ENCODE peak calls at places on chromosomes 2 and 18, in five cellular contexts. W is colonic mucosa, X is upper lobe of right lung, Q is breast epithelium, G is HCT116. M is an unnamed sample.

GRCh38 chr2:205556841-205557539 is 125.3 kb upstream of the NRP2 start:
- DNase-seq in W (no peak), X (no peak), Q (no peak), G (no peak), M (no peak)

GRCh38 chr2:8414946-8415869 is 266.6 kb upstream of the ID2 start:
- DNase-seq in W (no peak), X (no peak), Q (no peak), G (no peak), M (no peak)

GRCh38 chr2:212595036-212595654 is 56.5 kb upstream of the ERBB4 start:
- DNase-seq in W (no peak), X (no peak), Q (no peak), G (peak; percentile 32), M (no peak)

GRCh38 chr2:17592731-17593409 is 52.4 kb downstream of the VSNL1 start:
- DNase-seq in W (no peak), X (no peak), Q (no peak), G (no peak), M (no peak)

GRCh38 chr2:95346738-95347671 is 49.9 kb downstream of the KCNIP3 start:
- DNase-seq in W (peak; percentile 18), X (peak; percentile 66), Q (peak; percentile 52), G (no peak), M (no peak)

GRCh38 chr2:57908736-57909161 is 137.9 kb upstream of the VRK2 start:
- DNase-seq in W (no peak), X (no peak), Q (no peak), G (no peak), M (no peak)

GRCh38 chr2:21326152-21326551 is 202.4 kb downstream of the TDRD15 start:
- DNase-seq in W (no peak), X (no peak), Q (no peak), G (no peak), M (no peak)

GRCh38 chr2:10048501-10049171 is 5.3 kb downstream of the KLF11 start:
- DNase-seq in W (peak; percentile 31), X (no peak), Q (no peak), G (peak; percentile 10), M (no peak)

GRCh38 chr2:164771897-164772296 is 69.7 kb downstream of the COBLL1 start:
- DNase-seq in W (no peak), X (no peak), Q (no peak), G (no peak), M (no peak)

GRCh38 chr2:158045362-158045761 is 56.3 kb upstream of the UPP2 start:
- DNase-seq in W (peak; percentile 41), X (no peak), Q (no peak), G (peak; percentile 15), M (no peak)

GRCh38 chr2:100235098-100235497 is 87.2 kb downstream of the LONRF2 start:
- DNase-seq in W (no peak), X (no peak), Q (no peak), G (no peak), M (peak; percentile 14)

GRCh38 chr18:43830905-43831304 is 553.6 kb upstream of the SYT4 start:
- DNase-seq in W (no peak), X (no peak), Q (no peak), G (no peak), M (no peak)

GRCh38 chr2:72144746-72145657 is 2.7 kb downstream of the CYP26B1 start:
- DNase-seq in W (peak; percentile 65), X (peak; percentile 71), Q (peak; percentile 54), G (peak; percentile 58), M (peak; percentile 10)

GRCh38 chr18:76982038-76982437 is 150.5 kb downstream of the MBP start:
- DNase-seq in W (peak; percentile 46), X (no peak), Q (no peak), G (no peak), M (no peak)

GRCh38 chr2:47043891-47044239 is 111.2 kb downstream of the STPG4 start:
- DNase-seq in W (no peak), X (no peak), Q (no peak), G (no peak), M (no peak)

GRCh38 chr2:190947139-190947538 is 66.5 kb downstream of the GLS start:
- DNase-seq in W (no peak), X (no peak), Q (no peak), G (no peak), M (no peak)

GRCh38 chr2:216339456-216340279 is 32.6 kb downstream of the MARCHF4 start:
- DNase-seq in W (peak; percentile 21), X (no peak), Q (no peak), G (no peak), M (no peak)

GRCh38 chr2:183868707-183869106 is 729.6 kb upstream of the ZNF804A start:
- DNase-seq in W (no peak), X (no peak), Q (no peak), G (no peak), M (no peak)

GRCh38 chr2:181891966-181892794 is 650 bp downstream of the ITPRID2 start:
- DNase-seq in W (peak; percentile 70), X (peak; percentile 92), Q (peak; percentile 66), G (peak; percentile 69), M (peak; percentile 31)

GRCh38 chr2:193267496-193268002 is 1072.8 kb upstream of the TMEFF2 start:
- DNase-seq in W (no peak), X (no peak), Q (no peak), G (no peak), M (no peak)

GRCh38 chr18:65721634-65722033 is 29.2 kb upstream of the CDH7 start:
- DNase-seq in W (no peak), X (no peak), Q (no peak), G (no peak), M (no peak)

GRCh38 chr2:212845941-212846340 is 305.5 kb downstream of the IKZF2 start:
- DNase-seq in W (no peak), X (no peak), Q (no peak), G (no peak), M (no peak)

GRCh38 chr2:172888704-172889103 is 153.1 kb downstream of the RAPGEF4 start:
- DNase-seq in W (no peak), X (no peak), Q (no peak), G (no peak), M (no peak)

GRCh38 chr2:106609780-106610179 is 122.6 kb downstream of the CD8B2 start:
- DNase-seq in W (no peak), X (no peak), Q (no peak), G (no peak), M (no peak)

GRCh38 chr18:11955299-11956029 is 25.8 kb upstream of the IMPA2 start:
- DNase-seq in W (no peak), X (peak; percentile 80), Q (no peak), G (no peak), M (no peak)

GRCh38 chr2:10668402-10669012 is 21.3 kb downstream of the NOL10 start:
- DNase-seq in W (peak; percentile 49), X (no peak), Q (no peak), G (peak; percentile 57), M (no peak)

GRCh38 chr2:160114020-160114419 is 51.6 kb upstream of the PLA2R1 start:
- DNase-seq in W (no peak), X (no peak), Q (no peak), G (no peak), M (no peak)

GRCh38 chr2:105541189-105542050 is 142.6 kb upstream of the FHL2 start:
- DNase-seq in W (no peak), X (no peak), Q (no peak), G (no peak), M (no peak)

GRCh38 chr2:159252905-159253304 is 33.6 kb downstream of the WDSUB1 start:
- DNase-seq in W (no peak), X (no peak), Q (no peak), G (no peak), M (no peak)

GRCh38 chr2:217527586-217528202 is 475.1 kb downstream of the TNS1 start:
- DNase-seq in W (no peak), X (no peak), Q (no peak), G (no peak), M (no peak)

GRCh38 chr18:26656944-26657536 is 108.7 kb upstream of the KCTD1 start:
- DNase-seq in W (peak; percentile 76), X (peak; percentile 92), Q (peak; percentile 75), G (no peak), M (no peak)

GRCh38 chr2:12168354-12169059 is 422.1 kb downstream of the LPIN1 start:
- DNase-seq in W (no peak), X (no peak), Q (no peak), G (no peak), M (no peak)

GRCh38 chr2:186592137-186592875 is 2.5 kb downstream of the ITGAV start:
- DNase-seq in W (no peak), X (no peak), Q (no peak), G (no peak), M (no peak)
- H3K4me3 ChIP-seq in W (no peak overlapping the region), X (peak overlapping the region; percentile 73), Q (no peak overlapping the region), G (no peak overlapping the region), M (no peak overlapping the region)

GRCh38 chr2:97797355-97797754 is 84.0 kb downstream of the ZAP70 start:
- DNase-seq in W (no peak), X (no peak), Q (no peak), G (no peak), M (no peak)
- H3K36me3 ChIP-seq in W (peaks cover 5% of the 10 kb centered on the region), X (peaks cover 56% of the 10 kb centered on the region), Q (peaks cover 4% of the 10 kb centered on the region), G (no peaks in the 10 kb centered on the region), M (peaks cover 9% of the 10 kb centered on the region)

GRCh38 chr2:41965886-41966285 is 81.9 kb upstream of the PKDCC start:
- DNase-seq in W (peak; percentile 38), X (no peak), Q (no peak), G (no peak), M (no peak)

GRCh38 chr2:41965173-41965875 is 82.5 kb upstream of the PKDCC start:
- DNase-seq in W (no peak), X (no peak), Q (no peak), G (no peak), M (no peak)

GRCh38 chr2:41966920-41967319 is 80.9 kb upstream of the PKDCC start:
- DNase-seq in W (peak; percentile 30), X (no peak), Q (no peak), G (no peak), M (no peak)

GRCh38 chr2:41967426-41968181 is 80.2 kb upstream of the PKDCC start:
- DNase-seq in W (peak; percentile 80), X (no peak), Q (no peak), G (no peak), M (no peak)

GRCh38 chr2:41966431-41966893 is 81.4 kb upstream of the PKDCC start:
- DNase-seq in W (peak; percentile 83), X (no peak), Q (peak; percentile 75), G (no peak), M (no peak)
- H3K4me3 ChIP-seq in W (no peak overlapping the region), X (no peak overlapping the region), Q (no peak overlapping the region), G (no peak overlapping the region), M (no peak overlapping the region)

GRCh38 chr2:231219289-231219688 is 20.9 kb downstream of the ARMC9 start:
- DNase-seq in W (no peak), X (no peak), Q (no peak), G (no peak), M (no peak)
- H3K36me3 ChIP-seq in W (no peaks in the 10 kb centered on the region), X (peaks cover 27% of the 10 kb centered on the region), Q (no peaks in the 10 kb centered on the region), G (no peaks in the 10 kb centered on the region), M (no peaks in the 10 kb centered on the region)

M was measured in CD8-positive, alpha-beta T cell.